ENCODE peak calls at places on chromosomes 2 and 18, in nine cellular contexts. X is adipocyte, T is AG04450, S is fibroblast of lung, L is GM12865, A is lower lobe of right lung, N is epithelial cell of proximal tubule, P is MM.1S, H is kidney. E is an unnamed sample.

GRCh38 chr2:227697013-227697412 is 20.8 kb downstream of the SLC19A3 start:
- DNase-seq in P (no peak), L (no peak), A (no peak), T (no peak), S (no peak), H (no peak), X (peak), N (no peak), E (no peak)

GRCh38 chr2:238646803-238647202 is 201.1 kb upstream of the TWIST2 start:
- DNase-seq in S (no peak), A (no peak), T (no peak), X (no peak), H (no peak), L (no peak), P (no peak), N (no peak), E (no peak)

GRCh38 chr18:70421471-70421870 is 132.6 kb downstream of the SOCS6 start:
- DNase-seq in T (no peak), N (no peak), P (no peak), H (no peak), S (no peak), A (no peak), L (no peak), X (no peak), E (no peak)

GRCh38 chr18:22167091-22167470 is 2.3 kb upstream of the GATA6 start:
- DNase-seq in L (no peak), N (no peak), P (no peak), S (no peak), H (no peak), A (no peak), X (no peak), T (no peak), E (peak)

GRCh38 chr2:225275443-225275842 is 124.1 kb upstream of the NYAP2 start:
- DNase-seq in N (no peak), S (no peak), L (no peak), A (no peak), P (no peak), X (no peak), H (no peak), T (no peak), E (no peak)

GRCh38 chr2:64325477-64325851 is 128.5 kb upstream of the LGALSL start:
- DNase-seq in N (no peak), T (no peak), S (no peak), X (no peak), L (peak), H (no peak), A (no peak), P (no peak), E (no peak)

GRCh38 chr18:62325806-62326645 is 916 bp downstream of the TNFRSF11A start:
- DNase-seq in T (no peak), S (peak), A (no peak), N (no peak), P (peak), L (peak), X (peak), H (no peak), E (no peak)

GRCh38 chr2:107808986-107809385 is 17.7 kb upstream of the RGPD4 start:
- DNase-seq in T (no peak), H (no peak), P (no peak), L (no peak), S (peak), N (peak), X (no peak), A (no peak), E (peak)

GRCh38 chr2:121565389-121566250 is 34.9 kb downstream of the RNU4ATAC start:
- DNase-seq in P (no peak), L (no peak), N (no peak), S (peak), T (no peak), X (peak), A (no peak), H (no peak), E (peak)

GRCh38 chr2:239179851-239180371 is 220.9 kb downstream of the HDAC4 start:
- DNase-seq in T (no peak), P (no peak), A (no peak), L (no peak), N (no peak), X (no peak), H (peak), S (no peak), E (no peak)

GRCh38 chr2:168185583-168186274 is 61.7 kb downstream of the STK39 start:
- DNase-seq in S (no peak), T (no peak), X (no peak), A (no peak), N (no peak), H (no peak), P (no peak), L (no peak), E (no peak)

GRCh38 chr2:37768491-37768925 is 97.1 kb upstream of the CDC42EP3 start:
- DNase-seq in H (no peak), L (no peak), S (peak), N (peak), T (peak), X (peak), P (no peak), A (no peak), E (no peak)

GRCh38 chr2:223590964-223591363 is 11.2 kb downstream of the SCG2 start:
- DNase-seq in N (no peak), S (peak), A (no peak), H (no peak), P (no peak), X (peak), T (no peak), L (no peak), E (no peak)

GRCh38 chr2:20350105-20350712 is 435 bp downstream of the PUM2 start:
- DNase-seq in P (peak), L (peak), T (no peak), N (no peak), A (peak), S (no peak), X (peak), H (peak), E (no peak)

GRCh38 chr2:239947361-239948045 is 77.6 kb downstream of the NDUFA10 start:
- DNase-seq in S (no peak), H (peak), T (no peak), L (no peak), N (no peak), X (no peak), A (peak), P (no peak), E (peak)

GRCh38 chr2:134454931-134455330 is 201.1 kb downstream of the MGAT5 start:
- DNase-seq in T (no peak), H (no peak), A (no peak), N (no peak), X (no peak), S (no peak), P (no peak), L (no peak), E (no peak)

GRCh38 chr2:19176977-19177376 is 181.4 kb downstream of the OSR1 start:
- DNase-seq in N (no peak), S (peak), A (no peak), P (no peak), L (no peak), X (peak), T (no peak), H (no peak), E (no peak)

GRCh38 chr2:28336264-28336992 is 56.2 kb upstream of the FOSL2 start:
- DNase-seq in T (no peak), X (no peak), P (no peak), N (no peak), A (no peak), H (peak), L (no peak), S (no peak), E (no peak)

GRCh38 chr2:60438653-60439052 is 114.8 kb downstream of the BCL11A start:
- DNase-seq in T (no peak), P (no peak), X (no peak), H (no peak), A (no peak), S (no peak), L (no peak), N (no peak), E (peak)
- H3K4me3 ChIP-seq in T (no peak), P (no peak), X (no peak), H (no peak), A (no peak), S (no peak), L (no peak), N (no peak), E (peak)

GRCh38 chr2:219998099-219998498 is 370.7 kb downstream of the SLC4A3 start:
- DNase-seq in S (no peak), L (no peak), N (no peak), T (no peak), A (no peak), X (no peak), H (no peak), P (no peak), E (no peak)
- H3K4me3 ChIP-seq in S (no peak), L (no peak), N (no peak), T (no peak), A (no peak), X (no peak), H (no peak), P (no peak), E (no peak)

DNA sequence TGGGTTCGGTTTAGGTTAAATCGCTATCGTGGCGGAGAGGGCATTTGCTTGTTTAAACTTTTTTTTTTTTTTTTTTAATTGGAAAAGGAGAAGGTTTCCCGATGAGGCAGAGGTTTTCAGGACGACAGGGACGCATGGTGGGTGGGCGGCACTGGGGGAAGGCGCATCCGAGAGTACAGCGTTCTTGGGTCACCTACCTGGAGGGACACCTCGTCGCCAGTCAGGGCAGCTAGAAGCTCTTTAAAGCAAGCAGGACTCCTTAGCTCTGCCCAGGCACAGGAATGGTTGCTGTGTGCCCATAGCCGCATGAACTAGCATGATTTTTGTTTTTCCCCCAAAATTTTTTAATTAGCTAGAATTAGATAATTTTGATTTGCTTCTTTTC is 444 bp downstream of the LDLRAD4 start:
- DNase-seq in X (no peak), T (no peak), P (no peak), H (no peak), S (no peak), A (no peak), N (no peak), L (no peak), E (no peak)
- H3K4me3 ChIP-seq in X (no peak), T (no peak), P (peak), H (peak), S (no peak), A (peak), N (no peak), L (no peak), E (peak)

GRCh38 chr2:74551530-74551929 is 2.2 kb downstream of the LOXL3 start:
- DNase-seq in H (no peak), X (no peak), L (no peak), N (no peak), S (no peak), A (no peak), P (no peak), T (no peak), E (no peak)

GRCh38 chr2:74550231-74550630 is 3.5 kb downstream of the LOXL3 start:
- DNase-seq in T (no peak), N (no peak), P (no peak), A (no peak), X (no peak), H (no peak), S (no peak), L (no peak), E (no peak)

GRCh38 chr2:74548919-74549684 is 4.6 kb downstream of the LOXL3 start:
- DNase-seq in P (no peak), S (no peak), N (no peak), X (peak), L (peak), T (no peak), A (peak), H (peak), E (peak)

GRCh38 chr2:74548285-74548918 is 5.3 kb downstream of the LOXL3 start:
- DNase-seq in A (no peak), P (no peak), S (no peak), T (no peak), N (no peak), X (no peak), H (no peak), L (no peak), E (no peak)

GRCh38 chr2:74549685-74549971 is 4.1 kb downstream of the LOXL3 start:
- DNase-seq in A (no peak), N (no peak), S (no peak), H (no peak), P (no peak), L (no peak), X (no peak), T (no peak), E (no peak)
- H3K4me3 ChIP-seq in A (peak), N (peak), S (no peak), H (no peak), P (no peak), L (peak), X (peak), T (peak), E (no peak)

GRCh38 chr2:190628651-190629378 is 20.1 kb upstream of the NAB1 start:
- DNase-seq in L (no peak), H (no peak), P (no peak), T (no peak), N (no peak), A (no peak), X (no peak), S (no peak), E (no peak)

GRCh38 chr2:190626656-190627055 is 22.2 kb upstream of the NAB1 start:
- DNase-seq in X (no peak), S (no peak), P (no peak), A (no peak), H (no peak), T (no peak), L (no peak), N (no peak), E (no peak)

GRCh38 chr2:190625691-190626090 is 23.2 kb upstream of the NAB1 start:
- DNase-seq in X (no peak), L (no peak), S (no peak), A (no peak), H (no peak), N (no peak), T (no peak), P (no peak), E (no peak)

DNA sequence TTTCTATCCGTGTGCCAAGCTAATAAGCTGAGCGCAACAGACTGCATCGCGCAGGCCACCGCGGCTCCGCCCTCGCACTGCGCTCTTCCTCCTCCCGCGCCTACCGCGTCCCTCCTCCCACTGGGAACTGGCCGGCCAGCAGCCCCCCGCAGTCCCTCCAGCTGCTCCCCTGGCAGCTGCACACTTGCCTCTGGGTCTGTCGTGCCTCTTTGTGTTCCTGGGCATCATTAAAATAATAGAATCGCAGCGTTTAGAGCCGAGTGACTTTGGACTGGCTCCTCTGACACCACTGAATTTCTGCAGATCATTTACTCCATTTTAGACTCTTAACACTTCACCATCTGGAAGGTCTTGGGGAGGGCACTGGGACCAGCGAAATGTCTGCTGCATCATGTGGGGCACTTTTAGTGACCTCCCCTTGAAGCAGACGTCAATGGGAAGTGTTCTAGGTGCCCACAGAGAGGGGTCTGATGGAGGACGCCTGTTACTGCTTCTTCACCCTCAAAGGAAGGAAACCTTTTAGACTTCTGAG is 20.9 kb upstream of the NAB1 start:
- DNase-seq in L (peak), P (no peak), T (no peak), S (no peak), A (no peak), H (peak), N (no peak), X (peak), E (peak)
- H3K4me3 ChIP-seq in L (peak), P (no peak), T (peak), S (peak), A (peak), H (peak), N (peak), X (peak), E (peak)

GRCh38 chr18:3455938-3456685 is 6.1 kb downstream of the TGIF1 start:
- DNase-seq in H (no peak), A (no peak), S (peak), L (no peak), X (peak), T (no peak), N (peak), P (no peak), E (no peak)

GRCh38 chr18:3458378-3458777 is 8.4 kb downstream of the TGIF1 start:
- DNase-seq in L (no peak), P (no peak), N (no peak), S (no peak), X (no peak), H (no peak), A (no peak), T (no peak), E (no peak)

GRCh38 chr18:3456686-3457069 is 6.7 kb downstream of the TGIF1 start:
- DNase-seq in T (no peak), A (no peak), N (peak), X (no peak), L (no peak), H (no peak), P (no peak), S (no peak), E (no peak)

GRCh38 chr18:3458952-3459853 is 9.2 kb downstream of the TGIF1 start:
- DNase-seq in P (no peak), X (peak), L (peak), N (no peak), T (no peak), H (no peak), A (no peak), S (peak), E (no peak)

DNA sequence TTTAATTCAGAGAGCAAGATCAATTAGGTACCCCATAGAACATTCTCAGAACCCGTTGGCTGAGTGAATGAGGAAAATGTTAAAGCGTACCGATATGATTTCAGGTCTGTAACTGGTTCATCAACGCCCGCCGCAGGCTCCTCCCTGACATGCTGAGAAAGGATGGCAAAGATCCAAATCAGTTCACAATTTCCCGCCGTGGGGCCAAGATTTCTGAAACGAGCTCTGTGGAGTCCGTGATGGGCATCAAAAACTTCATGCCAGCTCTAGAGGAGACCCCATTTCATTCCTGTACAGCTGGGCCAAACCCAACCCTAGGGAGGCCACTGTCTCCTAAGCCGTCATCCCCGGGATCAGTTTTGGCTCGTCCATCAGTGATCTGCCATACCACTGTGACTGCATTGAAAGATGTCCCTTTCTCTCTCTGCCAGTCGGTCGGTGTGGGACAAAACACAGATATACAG is 7.3 kb downstream of the TGIF1 start:
- DNase-seq in S (no peak), L (no peak), N (no peak), H (peak), T (no peak), A (no peak), X (no peak), P (no peak), E (no peak)
- H3K4me3 ChIP-seq in S (no peak), L (no peak), N (peak), H (peak), T (no peak), A (no peak), X (no peak), P (no peak), E (no peak)

GRCh38 chr2:74816540-74817331 is 17.2 kb upstream of the HK2 start:
- DNase-seq in X (no peak), H (no peak), L (no peak), P (no peak), N (no peak), A (no peak), S (no peak), T (no peak), E (no peak)

GRCh38 chr2:74815955-74816354 is 18.0 kb upstream of the HK2 start:
- DNase-seq in X (peak), H (no peak), T (no peak), N (peak), P (no peak), L (no peak), A (no peak), S (no peak), E (no peak)

GRCh38 chr2:74813201-74813600 is 20.7 kb upstream of the HK2 start:
- DNase-seq in P (no peak), H (no peak), L (no peak), T (no peak), S (no peak), X (no peak), N (no peak), A (no peak), E (no peak)

GRCh38 chr2:74812787-74813200 is 21.1 kb upstream of the HK2 start:
- DNase-seq in P (no peak), A (no peak), H (no peak), X (no peak), T (no peak), N (no peak), S (no peak), L (no peak), E (no peak)

DNA sequence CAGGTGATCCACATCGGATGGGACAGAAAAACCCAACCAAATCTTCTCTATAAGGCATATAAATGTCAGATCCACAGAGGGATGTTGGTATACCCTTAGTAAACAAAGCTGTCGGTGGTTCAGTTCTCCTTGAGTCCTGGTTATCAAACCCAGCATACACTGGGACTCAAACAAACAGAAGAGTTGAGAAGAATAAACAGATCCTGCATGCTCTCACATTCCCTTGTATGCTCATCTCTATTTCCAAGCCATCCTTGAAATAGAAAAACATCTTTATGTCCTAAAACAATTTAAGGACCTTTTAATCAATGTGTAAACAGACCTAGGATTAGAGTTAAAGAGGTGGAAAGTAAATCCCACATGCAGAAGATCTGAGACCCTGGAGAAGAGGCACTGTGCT is 19.8 kb upstream of the HK2 start:
- DNase-seq in T (no peak), A (no peak), H (no peak), N (no peak), P (no peak), S (no peak), X (no peak), L (no peak), E (no peak)
- H3K4me3 ChIP-seq in T (no peak), A (no peak), H (no peak), N (no peak), P (no peak), S (no peak), X (no peak), L (no peak), E (no peak)

DNA sequence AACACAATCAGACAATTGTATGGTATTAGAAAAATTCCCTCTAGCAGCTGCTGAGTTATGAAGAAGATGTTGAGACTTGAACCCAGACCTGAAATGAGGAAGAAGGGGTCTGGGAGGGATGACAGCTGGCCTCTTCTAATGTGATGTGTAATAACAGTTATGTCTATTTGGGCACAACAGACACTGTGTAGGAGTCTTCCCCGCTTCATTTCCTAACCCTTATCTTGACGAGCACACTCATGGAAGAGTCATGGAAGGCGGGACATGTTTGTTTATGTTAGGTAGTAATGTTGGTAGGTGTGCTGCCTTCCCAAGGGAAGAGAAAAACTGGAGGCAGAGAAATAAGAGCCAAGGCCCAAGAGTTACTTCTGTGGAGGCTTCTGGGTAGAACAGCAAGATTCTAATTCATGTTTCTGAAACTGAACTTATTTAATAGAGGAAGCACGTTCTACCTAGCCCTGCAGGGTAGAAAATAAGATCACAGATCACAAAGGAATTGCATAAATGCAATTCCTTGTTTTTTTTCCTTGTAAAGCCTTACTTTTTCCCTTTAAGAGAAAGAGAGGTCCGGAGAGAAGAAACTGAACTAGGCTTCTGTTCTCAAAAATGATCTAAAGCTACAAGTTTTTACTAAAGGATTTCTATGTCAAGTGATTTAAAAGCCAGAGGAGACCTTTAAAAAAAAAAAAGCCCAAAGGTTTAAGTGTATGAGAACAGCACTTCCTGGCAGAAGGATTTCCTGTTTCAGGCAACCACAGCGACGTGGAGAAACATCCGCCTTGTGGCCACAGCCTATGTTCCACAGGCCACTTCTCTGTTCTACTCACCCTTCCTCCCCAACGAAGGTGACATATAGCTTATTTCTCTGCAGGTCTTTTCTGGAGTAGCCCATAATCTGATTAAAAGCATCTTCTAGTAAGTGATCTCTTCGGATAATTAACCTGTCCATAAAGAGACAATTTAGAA is 68.5 kb upstream of the STK17B start:
- DNase-seq in H (peak), S (peak), X (no peak), T (no peak), N (no peak), A (peak), P (peak), L (peak), E (peak)
- H3K4me3 ChIP-seq in H (no peak), S (no peak), X (no peak), T (no peak), N (no peak), A (no peak), P (peak), L (no peak), E (no peak)

E was measured in right cardiac atrium.